ENCODE peak calls at places on chromosome 13, in ten cellular contexts. L, I, R, T, A, O, S, Y, Q and F are unnamed samples.
A peak's percentile ranks its signal among the peaks of the same experiment; 100 is the strongest.

GRCh38 chr13:46389457-46389856 is 2.4 kb upstream of the RUBCNL start:
- DNase-seq in L (no peak), I (no peak), R (no peak), O (no peak), T (no peak), Q (no peak), A (no peak), Y (no peak), S (no peak), F (no peak)

GRCh38 chr13:23612182-23612581 is 42.0 kb downstream of the TNFRSF19 start:
- DNase-seq in O (no peak), T (no peak), Y (no peak), L (no peak), S (no peak), A (no peak), Q (no peak), R (no peak), I (no peak), F (no peak)

GRCh38 chr13:99356216-99357089 is 49.3 kb upstream of the GPR183 start:
- DNase-seq in T (peak; percentile 34), A (peak; percentile 91), R (no peak), I (no peak), L (peak; percentile 56), Q (no peak), O (peak; percentile 30), Y (no peak), S (no peak), F (no peak)

GRCh38 chr13:76637651-76638111 is 248.5 kb downstream of the KCTD12 start:
- DNase-seq in L (no peak), A (no peak), O (no peak), Q (no peak), T (no peak), I (no peak), R (no peak), S (no peak), Y (no peak), F (no peak)

GRCh38 chr13:111080642-111081041 is 34.5 kb upstream of the ARHGEF7 start:
- DNase-seq in A (peak; percentile 66), T (no peak), Q (no peak), O (no peak), S (no peak), Y (peak; percentile 86), L (no peak), R (no peak), I (no peak), F (no peak)

GRCh38 chr13:21012841-21013681 is 48.3 kb downstream of the LATS2 start:
- DNase-seq in Q (no peak), S (no peak), L (no peak), I (peak; percentile 18), R (no peak), Y (no peak), O (no peak), A (no peak), T (no peak), F (no peak)

GRCh38 chr13:68056816-68057710 is 826.9 kb upstream of the PCDH9 start:
- DNase-seq in S (peak; percentile 71), I (no peak), Q (no peak), L (no peak), Y (no peak), A (no peak), T (no peak), R (no peak), O (no peak), F (no peak)

GRCh38 chr13:49495783-49496762 is at the start of gene PHF11:
- DNase-seq in I (peak; percentile 94), S (peak; percentile 67), O (peak; percentile 68), L (peak; percentile 93), T (peak; percentile 82), A (peak; percentile 94), Y (peak; percentile 89), Q (peak; percentile 89), R (peak; percentile 45), F (peak; percentile 71)

GRCh38 chr13:75647126-75647784 is 11.1 kb downstream of the LMO7 start:
- DNase-seq in S (no peak), Q (no peak), O (no peak), R (no peak), L (no peak), Y (no peak), A (no peak), T (no peak), I (no peak), F (no peak)

GRCh38 chr13:94344126-94344863 is 135.2 kb downstream of the DCT start:
- DNase-seq in I (no peak), R (no peak), L (no peak), S (peak; percentile 88), O (no peak), Y (no peak), Q (no peak), A (peak; percentile 34), T (no peak), F (no peak)

GRCh38 chr13:33997574-33997973 is 179.6 kb downstream of the RFC3 start:
- DNase-seq in T (no peak), Y (no peak), O (no peak), Q (no peak), R (no peak), L (no peak), I (no peak), S (no peak), A (no peak), F (no peak)

GRCh38 chr13:59094149-59094548 is 1069.6 kb downstream of the DIAPH3 start:
- DNase-seq in S (no peak), O (no peak), R (no peak), Y (no peak), I (no peak), T (no peak), L (no peak), Q (no peak), A (no peak), F (no peak)

GRCh38 chr13:41122838-41123237 is 9.8 kb downstream of the KBTBD6 start:
- DNase-seq in Y (no peak), S (no peak), I (no peak), T (no peak), R (no peak), Q (no peak), O (no peak), L (no peak), A (no peak), F (no peak)

GRCh38 chr13:47564041-47564440 is 437.0 kb downstream of the SUCLA2 start:
- DNase-seq in S (no peak), I (no peak), O (no peak), A (no peak), R (no peak), Y (peak; percentile 84), L (no peak), T (no peak), Q (no peak), F (no peak)

GRCh38 chr13:60931858-60932546 is 483.6 kb downstream of the PCDH20 start:
- DNase-seq in Y (no peak), O (no peak), R (no peak), L (no peak), A (no peak), I (no peak), T (no peak), S (peak; percentile 43), Q (no peak), F (no peak)

GRCh38 chr13:75792526-75793187 is 156.5 kb downstream of the LMO7 start:
- DNase-seq in L (no peak), A (no peak), Y (no peak), O (no peak), S (no peak), Q (no peak), I (no peak), T (no peak), R (no peak), F (no peak)

GRCh38 chr13:111632906-111633305 is 312.5 kb downstream of the TEX29 start:
- DNase-seq in A (no peak), I (no peak), T (no peak), Y (peak; percentile 87), O (no peak), L (no peak), R (no peak), S (no peak), Q (no peak), F (no peak)

GRCh38 chr13:100510208-100510997 is 78.2 kb downstream of the GGACT start:
- DNase-seq in S (no peak), R (no peak), L (no peak), A (no peak), Q (no peak), I (no peak), Y (peak; percentile 84), T (no peak), O (no peak), F (no peak)

GRCh38 chr13:27251166-27252088 is at the start of gene RPL21:
- DNase-seq in L (peak; percentile 98), Y (peak; percentile 94), T (peak; percentile 98), Q (peak; percentile 98), I (peak; percentile 98), A (peak; percentile 99), O (peak; percentile 94), S (peak; percentile 86), R (peak; percentile 81), F (peak; percentile 95)
- H3K36me3 ChIP-seq in L (peaks cover 31% of the 10 kb centered on the region), Y (peaks cover 39% of the 10 kb centered on the region), T (no peaks in the 10 kb centered on the region), Q (no peaks in the 10 kb centered on the region), I (peaks cover 29% of the 10 kb centered on the region), A (peaks cover 26% of the 10 kb centered on the region), O (peaks cover 28% of the 10 kb centered on the region), S (peaks cover 42% of the 10 kb centered on the region), R (peaks cover 10% of the 10 kb centered on the region), F (no peaks in the 10 kb centered on the region)

DNA sequence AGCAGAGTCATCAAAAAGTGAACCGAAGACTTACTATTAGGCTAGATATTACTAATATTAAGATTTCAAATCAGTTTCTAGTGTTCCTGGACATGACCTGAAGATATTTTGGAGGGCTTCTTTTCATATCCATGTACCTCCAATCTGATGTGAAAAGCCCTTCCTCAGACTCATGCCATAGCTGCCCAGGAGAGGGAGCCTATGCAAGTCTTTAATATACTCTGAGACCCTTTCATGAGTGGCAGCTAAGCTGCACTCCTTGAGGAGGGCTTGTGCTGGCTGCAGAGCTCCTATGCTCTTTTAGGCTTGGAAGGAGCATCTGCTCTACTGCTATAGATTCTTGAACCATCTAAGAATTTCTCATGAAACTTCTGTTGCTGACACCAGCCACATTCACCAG is 715.3 kb downstream of the OLFM4 start:
- DNase-seq in Y (peak; percentile 61), A (no peak), L (no peak), Q (no peak), S (no peak), T (no peak), R (no peak), I (no peak), O (no peak), F (no peak)
- TF ChIP-seq CTCF in Y (peak; percentile 65), A (no peak), L (no peak), Q (no peak), S (no peak), T (no peak), R (no peak), I (no peak), O (no peak), F (no peak)

GRCh38 chr13:97273341-97273831 is 51.3 kb downstream of the MBNL2 start:
- DNase-seq in Q (no peak), Y (no peak), L (no peak), O (no peak), S (no peak), A (no peak), I (no peak), R (no peak), T (no peak), F (peak; percentile 70)
- H3K4me1 ChIP-seq in Q (peaks cover 86% of the 10 kb centered on the region), Y (peaks cover 2% of the 10 kb centered on the region), L (peaks cover 68% of the 10 kb centered on the region), O (peaks cover 86% of the 10 kb centered on the region), S (peaks cover 72% of the 10 kb centered on the region), A (peaks cover 74% of the 10 kb centered on the region), I (peaks cover 70% of the 10 kb centered on the region), R (peaks cover 55% of the 10 kb centered on the region), T (peaks cover 76% of the 10 kb centered on the region), F (peaks cover 19% of the 10 kb centered on the region)

DNA sequence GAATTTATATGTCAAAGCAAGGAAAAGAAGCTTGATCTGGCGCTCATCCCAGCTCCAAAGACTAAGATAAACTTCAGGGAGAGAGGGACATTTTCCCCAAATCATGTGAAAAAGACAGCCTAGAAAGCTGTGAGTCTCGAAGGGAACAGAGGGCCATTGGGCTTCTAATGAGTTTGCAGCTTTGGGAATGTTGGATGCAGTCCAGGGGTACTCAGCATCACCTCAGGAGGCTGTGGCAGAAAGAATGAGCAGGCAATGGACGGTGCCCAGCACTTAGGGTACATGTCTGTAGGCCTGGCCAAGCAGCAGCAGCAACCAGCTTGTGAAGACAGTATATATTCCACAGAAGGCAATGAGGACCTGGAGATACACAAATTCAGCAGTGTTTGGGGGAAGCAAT is 25.7 kb upstream of the WASF3 start:
- DNase-seq in Y (no peak), S (no peak), O (no peak), Q (no peak), A (no peak), L (no peak), R (no peak), T (no peak), I (no peak), F (no peak)
- H3K36me3 ChIP-seq in Y (no peaks in the 10 kb centered on the region), S (no peaks in the 10 kb centered on the region), O (no peaks in the 10 kb centered on the region), Q (no peaks in the 10 kb centered on the region), A (no peaks in the 10 kb centered on the region), L (no peaks in the 10 kb centered on the region), R (no peaks in the 10 kb centered on the region), T (no peaks in the 10 kb centered on the region), I (no peaks in the 10 kb centered on the region), F (no peaks in the 10 kb centered on the region)